ENCODE peak calls at places on chromosome 6, in four cellular contexts. I is GM06990, S is brain microvascular endothelial cell, Y is left lung. V is an unnamed sample.

GRCh38 chr6:149233056-149233715 is 84.3 kb upstream of the TAB2 start:
- DNase-seq in I (no peak), S (peak), Y (no peak), V (peak)

GRCh38 chr6:22468566-22468965 is 100.8 kb upstream of the HDGFL1 start:
- DNase-seq in I (no peak), S (no peak), Y (no peak), V (no peak)

GRCh38 chr6:45609141-45609638 is 231.5 kb upstream of the SUPT3H start:
- DNase-seq in I (no peak), S (peak), Y (no peak), V (peak)

GRCh38 chr6:37134622-37135191 is 35.2 kb upstream of the PIM1 start:
- DNase-seq in I (no peak), S (peak), Y (no peak), V (peak)

GRCh38 chr6:84801250-84801649 is 36.9 kb upstream of the TBX18 start:
- DNase-seq in I (no peak), S (no peak), Y (no peak), V (no peak)

GRCh38 chr6:7115452-7116223 is 7.9 kb downstream of the RREB1 start:
- DNase-seq in I (no peak), S (no peak), Y (no peak), V (no peak)

GRCh38 chr6:142886431-142887170 is 58.4 kb downstream of the HIVEP2 start:
- DNase-seq in I (peak), S (no peak), Y (no peak), V (peak)

GRCh38 chr6:83708970-83709747 is at the start of gene SNAP91:
- DNase-seq in I (peak), S (no peak), Y (no peak), V (no peak)

GRCh38 chr6:7114744-7115451 is 7.1 kb downstream of the RREB1 start:
- DNase-seq in I (no peak), S (no peak), Y (no peak), V (no peak)

DNA sequence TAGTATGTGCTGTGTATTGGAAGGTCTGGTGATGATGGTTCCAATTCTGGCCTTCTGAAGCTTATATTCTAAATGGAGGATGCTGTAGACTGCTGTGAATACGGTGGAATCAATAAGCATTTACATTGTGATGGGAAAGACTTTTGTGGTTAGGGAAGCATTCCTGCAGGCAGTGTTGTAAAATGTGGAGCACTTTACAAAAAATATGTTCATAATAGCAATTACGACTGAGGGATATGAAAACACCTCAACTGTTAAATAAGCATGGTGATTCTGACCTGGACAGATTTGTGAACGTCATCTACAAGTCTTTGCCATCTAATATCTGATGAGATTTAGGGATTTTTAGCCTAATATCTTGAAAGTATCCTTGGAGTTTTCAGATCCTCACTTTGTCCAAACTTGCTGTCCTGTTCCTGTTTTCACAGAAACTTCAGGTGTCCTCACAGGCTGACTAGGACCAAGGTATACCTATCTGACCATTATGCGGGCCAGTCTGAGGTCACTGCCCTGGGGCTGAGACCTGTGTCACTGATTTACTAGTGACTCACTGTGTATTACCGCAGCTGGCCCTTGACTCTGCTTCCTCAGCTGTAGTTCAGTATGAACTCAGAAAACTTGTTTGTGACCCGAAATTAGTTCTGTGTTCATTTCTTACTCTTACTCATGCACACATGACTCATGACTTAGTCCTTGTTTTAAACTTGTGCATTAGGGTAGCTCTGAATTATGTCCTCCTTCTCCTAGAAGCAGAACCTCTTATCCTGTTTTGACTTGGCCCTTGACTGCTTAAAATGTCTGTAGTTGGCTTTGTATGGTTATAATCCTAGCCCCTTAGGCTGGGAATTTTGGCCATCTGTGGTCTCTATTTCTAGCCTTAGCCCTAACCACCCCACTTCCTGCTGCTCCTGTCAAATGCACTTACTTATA is 343.0 kb downstream of the CDKAL1 start:
- DNase-seq in I (peak), S (peak), Y (no peak), V (peak)
- H3K4me3 ChIP-seq in I (no peak), S (no peak), Y (no peak), V (no peak)

GRCh38 chr6:10535198-10535597 is 14.0 kb downstream of the GCNT2 start:
- DNase-seq in I (no peak), S (no peak), Y (no peak), V (no peak)

GRCh38 chr6:10531942-10532341 is 10.8 kb downstream of the GCNT2 start:
- DNase-seq in I (peak), S (no peak), Y (no peak), V (no peak)

GRCh38 chr6:10531513-10531912 is 10.4 kb downstream of the GCNT2 start:
- DNase-seq in I (peak), S (no peak), Y (no peak), V (no peak)

GRCh38 chr6:10534418-10534760 is 13.2 kb downstream of the GCNT2 start:
- DNase-seq in I (peak), S (no peak), Y (no peak), V (no peak)

GRCh38 chr6:10532392-10532791 is 11.2 kb downstream of the GCNT2 start:
- DNase-seq in I (peak), S (no peak), Y (no peak), V (no peak)
- H3K4me3 ChIP-seq in I (peak), S (no peak), Y (no peak), V (peak)

GRCh38 chr6:4543596-4543995 is 232.6 kb upstream of the CDYL start:
- DNase-seq in I (no peak), S (peak), Y (no peak), V (no peak)

GRCh38 chr6:4549556-4550226 is 226.5 kb upstream of the CDYL start:
- DNase-seq in I (no peak), S (no peak), Y (no peak), V (no peak)

GRCh38 chr6:4550227-4550597 is 226.0 kb upstream of the CDYL start:
- DNase-seq in I (peak), S (no peak), Y (no peak), V (no peak)

GRCh38 chr6:4545929-4546328 is 230.3 kb upstream of the CDYL start:
- DNase-seq in I (no peak), S (no peak), Y (no peak), V (no peak)
- H3K4me3 ChIP-seq in I (no peak), S (no peak), Y (no peak), V (no peak)

GRCh38 chr6:4636141-4636880 is 139.9 kb upstream of the CDYL start:
- DNase-seq in I (no peak), S (no peak), Y (no peak), V (no peak)
- H3K4me3 ChIP-seq in I (no peak), S (no peak), Y (no peak), V (no peak)

DNA sequence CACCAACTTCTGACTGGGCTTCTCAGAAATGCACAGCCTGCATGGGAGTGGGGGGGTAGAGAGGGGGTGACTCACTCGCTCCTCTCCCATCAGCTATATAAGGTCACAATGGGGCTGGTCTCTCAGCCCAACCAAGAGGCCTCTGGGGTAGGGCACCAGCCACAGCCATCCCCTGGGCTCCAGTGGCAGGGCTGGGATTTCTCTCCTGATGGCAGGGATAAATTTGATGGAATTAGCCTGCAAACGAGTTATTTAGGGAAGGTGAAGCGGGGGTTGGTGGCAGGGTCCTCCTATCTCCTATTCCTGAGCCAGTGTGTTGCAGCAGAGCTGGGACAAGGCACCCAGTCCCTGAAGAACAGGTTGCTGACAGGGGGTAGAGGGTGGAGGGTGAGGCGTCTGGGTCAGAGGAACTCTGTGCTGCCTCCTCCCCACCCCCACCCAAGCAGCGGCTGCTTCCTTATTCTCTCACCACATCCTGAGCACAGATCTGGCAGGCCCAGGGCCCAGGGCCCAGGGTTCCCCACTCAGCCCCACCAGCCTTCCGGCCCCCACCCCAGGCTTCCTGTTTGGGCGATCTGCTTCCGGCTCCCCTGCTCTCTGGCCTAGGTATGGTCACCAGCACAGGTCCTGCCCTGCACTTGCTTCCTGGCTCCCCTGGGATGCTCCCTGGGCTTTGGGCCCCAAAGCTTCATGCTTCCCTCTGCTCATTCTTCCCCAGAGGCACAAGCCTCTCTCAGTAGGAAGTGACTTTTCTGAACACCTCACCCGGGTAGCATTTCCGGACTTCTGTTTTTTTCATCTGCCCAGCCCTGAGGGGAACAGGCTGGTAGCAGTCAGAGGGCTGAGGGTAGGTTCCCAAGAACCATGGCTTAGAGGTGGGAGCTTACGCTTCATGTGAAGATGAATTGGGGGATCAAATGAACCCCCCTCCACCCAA is 4.0 kb downstream of the PPP1R18 start:
- DNase-seq in I (peak), S (peak), Y (peak), V (no peak)
- H3K4me3 ChIP-seq in I (peak), S (peak), Y (peak), V (peak)

DNA sequence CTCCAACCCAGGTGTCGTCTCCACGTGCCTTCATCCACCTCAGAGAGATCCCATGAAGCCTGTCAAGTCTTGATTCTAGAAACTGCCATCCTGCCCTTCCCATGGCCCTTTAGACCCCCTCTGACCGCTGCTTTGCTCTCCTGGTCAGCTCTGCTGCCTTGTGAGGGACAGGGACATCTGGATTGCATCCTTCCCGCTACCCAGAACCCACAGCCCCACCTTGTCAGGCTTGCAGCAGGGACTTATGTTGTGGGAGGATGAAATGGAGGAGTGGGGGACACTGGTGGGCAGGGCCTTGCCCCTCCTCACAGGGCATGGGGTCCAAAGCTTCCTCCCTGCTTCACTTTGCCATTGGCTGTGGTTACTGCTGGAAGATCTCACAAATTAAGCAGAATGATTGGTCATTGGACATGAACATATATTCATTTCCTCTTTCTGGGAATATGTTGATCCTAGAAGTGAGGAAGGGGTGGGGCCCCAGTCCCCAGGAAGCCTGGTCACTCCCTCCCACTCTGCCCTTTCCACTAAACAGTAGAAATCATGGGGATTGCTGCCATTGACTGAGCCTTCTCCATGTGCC is 4.5 kb downstream of the GLP1R start:
- DNase-seq in I (no peak), S (no peak), Y (no peak), V (no peak)
- H3K4me3 ChIP-seq in I (no peak), S (no peak), Y (no peak), V (no peak)

DNA sequence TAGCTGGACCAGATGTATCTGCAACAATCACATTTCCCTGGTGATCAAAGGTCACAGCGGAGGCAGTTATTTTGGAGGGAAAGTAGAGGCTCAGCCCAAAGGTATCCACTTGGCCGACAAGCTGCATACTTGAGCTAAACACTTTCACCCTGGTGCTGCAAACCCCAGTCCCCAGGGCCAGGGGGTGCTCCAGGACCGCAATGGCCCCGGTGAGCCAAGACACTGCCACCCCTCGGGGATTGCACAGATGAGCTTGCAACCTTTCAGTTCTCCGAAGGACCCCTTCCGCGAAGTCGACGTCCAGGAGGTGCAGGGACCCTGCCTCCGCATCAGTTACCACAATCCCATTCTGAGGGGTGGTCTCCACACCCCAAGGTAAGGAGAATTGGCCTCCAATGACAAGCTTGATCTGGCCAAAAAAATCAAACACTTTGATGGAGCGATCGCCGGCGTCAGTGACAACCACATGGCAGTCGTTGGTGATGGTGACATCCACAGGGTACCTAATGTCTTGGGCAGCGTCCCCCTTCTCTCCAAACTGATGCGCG is 823 bp downstream of the NHLRC1 start:
- DNase-seq in I (peak), S (no peak), Y (no peak), V (no peak)
- H3K4me3 ChIP-seq in I (no peak), S (peak), Y (no peak), V (peak)

GRCh38 chr6:35804996-35805736 is at the start of gene LHFPL5:
- DNase-seq in I (no peak), S (no peak), Y (peak), V (no peak)
- H3K4me3 ChIP-seq in I (no peak), S (peak), Y (no peak), V (peak)

DNA sequence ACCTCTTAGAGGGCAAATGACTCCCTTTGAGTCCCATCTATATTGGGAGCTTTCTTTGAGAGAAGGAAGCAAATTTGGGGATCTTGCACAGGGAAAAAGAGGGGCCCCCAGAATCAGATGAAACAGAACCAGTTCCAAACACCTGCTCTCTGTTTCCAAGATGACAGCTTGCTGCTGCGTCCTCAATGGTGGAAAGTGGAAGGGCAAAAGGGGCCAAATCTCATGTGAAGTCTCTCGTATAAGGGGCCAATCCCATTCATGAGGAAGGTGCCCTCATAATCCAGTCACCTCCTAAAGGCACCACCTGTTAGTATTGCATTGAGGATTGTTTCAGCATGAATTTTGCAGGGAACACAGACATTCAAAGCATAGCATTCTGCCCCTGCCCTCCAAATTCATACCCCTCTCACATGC is 483 bp upstream of the SERPINB1 start:
- DNase-seq in I (no peak), S (no peak), Y (no peak), V (no peak)
- H3K4me3 ChIP-seq in I (no peak), S (peak), Y (peak), V (peak)

V was measured in epithelial cell of proximal tubule.